ENCODE peak calls at places on chromosomes 7 and 10, in six cellular contexts. One of them, this sample, is unnamed.

GRCh38 chr7:64544010-64544409 is 18.9 kb downstream of the ZNF680 start:
- DNase-seq in GM12878: no peak
- DNase-seq in SK-N-SH: no peak
- DNase-seq in HL-60: no peak
- DNase-seq in A549: no peak
- DNase-seq in GM23338: no peak
- DNase-seq in this sample: no peak

GRCh38 chr10:11255796-11256444 is 238.2 kb downstream of the CELF2 start:
- DNase-seq in A549: no peak
- DNase-seq in GM23338: no peak
- DNase-seq in GM12878: no peak
- DNase-seq in HL-60: no peak
- DNase-seq in SK-N-SH: no peak
- DNase-seq in this sample: no peak

GRCh38 chr10:68176797-68177196 is 55.1 kb downstream of the ATOH7 start:
- DNase-seq in GM23338: no peak
- DNase-seq in SK-N-SH: no peak
- DNase-seq in GM12878: no peak
- DNase-seq in A549: no peak
- DNase-seq in HL-60: no peak
- DNase-seq in this sample: no peak

GRCh38 chr7:18508441-18509427 is 13.2 kb downstream of the HDAC9 start:
- DNase-seq in HL-60: no peak
- DNase-seq in GM23338: peak; percentile 60
- DNase-seq in A549: peak; percentile 23
- DNase-seq in SK-N-SH: no peak
- DNase-seq in GM12878: no peak
- DNase-seq in this sample: peak; percentile 66

GRCh38 chr10:19168584-19168983 is 120.0 kb downstream of the MALRD1 start:
- DNase-seq in SK-N-SH: peak; percentile 14
- DNase-seq in A549: no peak
- DNase-seq in HL-60: no peak
- DNase-seq in GM12878: no peak
- DNase-seq in GM23338: peak; percentile 76
- DNase-seq in this sample: no peak

GRCh38 chr7:65509368-65510186 is 135.9 kb downstream of the ZNF92 start:
- DNase-seq in SK-N-SH: peak; percentile 43
- DNase-seq in HL-60: no peak
- DNase-seq in A549: no peak
- DNase-seq in GM12878: no peak
- DNase-seq in GM23338: peak; percentile 49
- DNase-seq in this sample: no peak

GRCh38 chr7:372939-373791 is 83.2 kb downstream of the FOXL3 start:
- DNase-seq in HL-60: no peak
- DNase-seq in GM23338: no peak
- DNase-seq in A549: no peak
- DNase-seq in SK-N-SH: peak; percentile 34
- DNase-seq in GM12878: no peak
- DNase-seq in this sample: no peak

GRCh38 chr10:61847640-61848039 is 53.9 kb upstream of the ARID5B start:
- DNase-seq in A549: no peak
- DNase-seq in GM23338: no peak
- DNase-seq in GM12878: no peak
- DNase-seq in SK-N-SH: no peak
- DNase-seq in HL-60: no peak
- DNase-seq in this sample: no peak

GRCh38 chr7:155769701-155770100 is 42.6 kb downstream of the SHH start:
- DNase-seq in GM23338: no peak
- DNase-seq in HL-60: no peak
- DNase-seq in A549: no peak
- DNase-seq in GM12878: no peak
- DNase-seq in SK-N-SH: no peak
- DNase-seq in this sample: no peak

GRCh38 chr7:149489391-149490024 is 8.1 kb downstream of the ZNF746 start:
- DNase-seq in A549: peak; percentile 58
- DNase-seq in HL-60: no peak
- DNase-seq in SK-N-SH: peak; percentile 59
- DNase-seq in GM12878: no peak
- DNase-seq in GM23338: peak; percentile 43
- DNase-seq in this sample: no peak

GRCh38 chr7:1758859-1759521 is 88.9 kb downstream of the ELFN1 start:
- DNase-seq in GM12878: no peak
- DNase-seq in HL-60: no peak
- DNase-seq in SK-N-SH: no peak
- DNase-seq in A549: no peak
- DNase-seq in GM23338: no peak
- DNase-seq in this sample: no peak

GRCh38 chr10:54703086-54703485 is 97.9 kb downstream of the PCDH15 start:
- DNase-seq in GM23338: peak; percentile 9
- DNase-seq in SK-N-SH: no peak
- DNase-seq in HL-60: no peak
- DNase-seq in A549: no peak
- DNase-seq in GM12878: no peak
- DNase-seq in this sample: no peak

GRCh38 chr10:43083764-43084163 is 6.9 kb downstream of the RET start:
- DNase-seq in HL-60: no peak
- DNase-seq in A549: no peak
- DNase-seq in SK-N-SH: peak; percentile 57
- DNase-seq in GM12878: no peak
- DNase-seq in GM23338: no peak
- DNase-seq in this sample: no peak

GRCh38 chr10:61793760-61794713 is 107.5 kb upstream of the ARID5B start:
- DNase-seq in HL-60: no peak
- DNase-seq in SK-N-SH: peak; percentile 11
- DNase-seq in GM23338: no peak
- DNase-seq in A549: no peak
- DNase-seq in GM12878: no peak
- DNase-seq in this sample: no peak

GRCh38 chr7:149330914-149331567 is 69.0 kb downstream of the ZNF783 start:
- DNase-seq in GM23338: no peak
- DNase-seq in SK-N-SH: no peak
- DNase-seq in HL-60: no peak
- DNase-seq in A549: no peak
- DNase-seq in GM12878: no peak
- DNase-seq in this sample: peak; percentile 10

GRCh38 chr7:27166475-27167169 is 1.3 kb upstream of the HOXA9 start:
- DNase-seq in GM23338: peak; percentile 53
- DNase-seq in HL-60: no peak
- DNase-seq in GM12878: no peak
- DNase-seq in A549: no peak
- DNase-seq in SK-N-SH: no peak
- DNase-seq in this sample: no peak

GRCh38 chr10:63105811-63106755 is 27.0 kb upstream of the NRBF2 start:
- DNase-seq in HL-60: no peak
- DNase-seq in A549: no peak
- DNase-seq in SK-N-SH: no peak
- DNase-seq in GM12878: no peak
- DNase-seq in GM23338: peak; percentile 25
- DNase-seq in this sample: no peak

GRCh38 chr10:124632064-124632531 is 112.1 kb downstream of the FAM53B start:
- DNase-seq in GM12878: no peak
- DNase-seq in GM23338: peak; percentile 65
- DNase-seq in SK-N-SH: peak; percentile 58
- DNase-seq in A549: no peak
- DNase-seq in HL-60: no peak
- DNase-seq in this sample: no peak

GRCh38 chr10:76012928-76013327 is 581.5 kb downstream of the LRMDA start:
- DNase-seq in GM12878: no peak
- DNase-seq in A549: no peak
- DNase-seq in HL-60: no peak
- DNase-seq in SK-N-SH: no peak
- DNase-seq in GM23338: no peak
- DNase-seq in this sample: no peak

GRCh38 chr10:75029874-75030273 is 81.6 kb upstream of the SAMD8 start:
- DNase-seq in GM23338: no peak
- DNase-seq in HL-60: no peak
- DNase-seq in SK-N-SH: no peak
- DNase-seq in A549: no peak
- DNase-seq in GM12878: no peak
- DNase-seq in this sample: no peak

GRCh38 chr10:31940839-31941653 is 12.4 kb upstream of the ARHGAP12 start:
- DNase-seq in GM23338: no peak
- DNase-seq in A549: peak; percentile 70
- DNase-seq in HL-60: no peak
- DNase-seq in SK-N-SH: peak; percentile 69
- DNase-seq in GM12878: no peak
- DNase-seq in this sample: peak; percentile 99

GRCh38 chr10:79397575-79398303 is 47.7 kb downstream of the ZCCHC24 start:
- DNase-seq in GM23338: no peak
- DNase-seq in SK-N-SH: peak; percentile 72
- DNase-seq in A549: no peak
- DNase-seq in HL-60: no peak
- DNase-seq in GM12878: no peak
- DNase-seq in this sample: no peak

GRCh38 chr10:79400567-79401004 is 44.8 kb downstream of the ZCCHC24 start:
- DNase-seq in SK-N-SH: peak; percentile 78
- DNase-seq in HL-60: no peak
- DNase-seq in GM12878: no peak
- DNase-seq in GM23338: peak; percentile 73
- DNase-seq in A549: peak; percentile 65
- DNase-seq in this sample: peak; percentile 8

GRCh38 chr10:79398642-79399041 is 46.8 kb downstream of the ZCCHC24 start:
- DNase-seq in HL-60: no peak
- DNase-seq in SK-N-SH: no peak
- DNase-seq in GM23338: no peak
- DNase-seq in A549: no peak
- DNase-seq in GM12878: no peak
- DNase-seq in this sample: no peak

GRCh38 chr10:79401015-79401921 is 44.2 kb downstream of the ZCCHC24 start:
- DNase-seq in HL-60: no peak
- DNase-seq in GM23338: no peak
- DNase-seq in SK-N-SH: peak; percentile 93
- DNase-seq in A549: no peak
- DNase-seq in GM12878: no peak
- DNase-seq in this sample: no peak

DNA sequence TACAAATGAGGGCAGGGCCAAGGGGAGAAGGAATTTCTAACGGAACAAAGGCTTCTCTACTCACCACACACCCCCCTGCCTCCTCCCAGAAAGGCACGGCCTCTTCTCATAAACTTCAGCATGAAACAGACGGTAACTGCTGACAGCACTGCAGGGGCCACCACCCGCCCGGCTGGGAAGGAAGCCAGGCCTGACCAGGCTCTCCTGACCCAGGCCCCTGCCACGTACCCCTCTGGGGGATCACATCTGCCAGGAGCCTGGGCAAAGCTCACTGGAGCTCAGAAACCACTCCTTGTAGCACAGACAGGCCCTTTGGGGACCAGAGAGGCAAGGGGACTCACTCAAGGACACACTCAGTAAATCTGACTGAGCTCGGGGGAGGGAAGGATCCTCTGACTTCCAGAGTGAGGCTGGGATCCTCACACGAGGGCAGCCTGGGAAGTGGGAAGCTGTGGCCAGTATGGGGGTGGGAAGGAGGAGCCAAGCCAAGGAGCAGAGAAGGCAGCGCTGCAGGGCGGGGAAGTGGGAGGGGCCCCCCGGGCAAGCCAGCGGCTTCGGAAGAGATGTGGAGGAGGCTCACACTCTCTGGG is 46.1 kb downstream of the ZCCHC24 start:
- DNase-seq in GM23338: peak; percentile 77
- DNase-seq in A549: no peak
- DNase-seq in SK-N-SH: peak; percentile 77
- DNase-seq in GM12878: no peak
- DNase-seq in HL-60: peak; percentile 61
- DNase-seq in this sample: no peak
- TF ChIP-seq REST in GM23338: no peak
- TF ChIP-seq REST in A549: no peak
- TF ChIP-seq REST in SK-N-SH: no peak
- TF ChIP-seq REST in GM12878: no peak
- TF ChIP-seq REST in HL-60: no peak
- TF ChIP-seq REST in this sample: no peak

GRCh38 chr10:36636879-36637278 is 488.5 kb upstream of the ANKRD30A start:
- DNase-seq in SK-N-SH: no peak
- DNase-seq in GM23338: no peak
- DNase-seq in A549: no peak
- DNase-seq in HL-60: no peak
- DNase-seq in GM12878: no peak
- DNase-seq in this sample: no peak
- TF ChIP-seq REST in SK-N-SH: no peak
- TF ChIP-seq REST in GM23338: no peak
- TF ChIP-seq REST in A549: no peak
- TF ChIP-seq REST in HL-60: no peak
- TF ChIP-seq REST in GM12878: no peak
- TF ChIP-seq REST in this sample: no peak

DNA sequence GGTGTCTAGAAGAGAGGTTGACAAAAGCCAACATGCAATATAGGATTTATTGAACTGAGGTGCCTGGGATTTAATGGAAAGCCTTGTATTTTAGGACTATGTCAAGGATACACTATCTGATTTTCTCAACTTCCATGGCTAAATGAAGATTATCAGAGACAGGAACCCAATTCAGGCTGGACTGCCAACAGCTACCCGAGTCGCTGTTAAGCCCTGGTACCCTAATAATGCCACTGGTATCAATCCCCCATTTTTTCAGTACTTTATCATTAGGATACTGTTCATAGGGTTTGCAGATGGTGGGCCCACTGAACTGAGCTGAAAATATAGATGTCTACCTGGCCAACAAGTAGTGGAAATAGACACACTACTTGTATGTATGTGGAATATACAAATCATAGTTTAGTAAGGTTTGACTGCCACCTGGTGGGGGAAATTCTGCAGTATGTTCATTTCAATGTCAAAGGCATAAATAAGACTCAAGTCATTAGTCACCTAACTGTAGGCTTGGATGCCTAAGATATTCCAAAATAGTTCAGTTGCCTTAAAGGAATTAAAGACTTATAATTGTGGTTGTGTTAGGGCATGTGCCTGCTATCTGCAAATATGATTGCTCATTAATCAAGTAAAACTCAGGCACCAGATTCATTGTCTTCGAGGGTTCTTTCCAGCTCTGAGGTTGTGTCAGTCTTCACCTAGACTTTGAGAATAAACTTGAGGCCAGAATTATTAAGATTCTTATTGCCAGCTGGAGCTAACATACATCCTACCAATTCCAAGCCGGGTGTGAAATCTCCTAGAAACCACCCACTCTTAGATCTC is 34.1 kb upstream of the NOBOX start:
- DNase-seq in GM12878: peak; percentile 11
- DNase-seq in SK-N-SH: peak; percentile 26
- DNase-seq in A549: peak; percentile 18
- DNase-seq in HL-60: no peak
- DNase-seq in GM23338: peak; percentile 85
- DNase-seq in this sample: peak; percentile 65
- TF ChIP-seq REST in GM12878: no peak
- TF ChIP-seq REST in SK-N-SH: no peak
- TF ChIP-seq REST in A549: no peak
- TF ChIP-seq REST in HL-60: no peak
- TF ChIP-seq REST in GM23338: no peak
- TF ChIP-seq REST in this sample: no peak

DNA sequence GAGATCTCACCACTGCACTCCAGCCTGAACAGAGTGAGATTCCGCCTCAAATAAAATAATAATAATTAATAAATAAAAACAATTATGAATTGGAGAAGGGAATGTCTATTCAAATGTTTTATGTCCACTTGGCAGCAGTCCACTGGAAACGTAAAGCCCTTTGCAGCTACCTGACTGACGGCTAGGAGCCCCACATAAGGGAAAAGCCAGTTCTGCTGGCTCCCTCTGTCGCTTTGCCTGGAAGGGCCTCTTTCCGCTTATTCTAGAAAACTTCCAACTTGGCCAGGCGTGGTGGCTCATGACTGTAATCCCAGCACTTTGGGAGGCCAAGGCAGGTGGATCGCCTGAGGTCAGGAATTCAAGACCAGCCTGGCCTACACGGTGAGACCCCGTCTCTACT is 6.1 kb upstream of the TNS3 start:
- DNase-seq in HL-60: no peak
- DNase-seq in GM23338: no peak
- DNase-seq in SK-N-SH: no peak
- DNase-seq in A549: no peak
- DNase-seq in GM12878: no peak
- DNase-seq in this sample: no peak
- TF ChIP-seq REST in HL-60: no peak
- TF ChIP-seq REST in GM23338: no peak
- TF ChIP-seq REST in SK-N-SH: no peak
- TF ChIP-seq REST in A549: no peak
- TF ChIP-seq REST in GM12878: no peak
- TF ChIP-seq REST in this sample: no peak

This sample was measured in HCT116.